ENCODE peak calls at places on chromosomes 4 and X, in seven cellular contexts. One of them, this sample, is unnamed.

GRCh38 chr4:108529102-108529501 is 91.3 kb upstream of the RPL34 start:
- DNase-seq in kidney: no peak
- DNase-seq in OCI-LY7: no peak
- DNase-seq in fibroblast of the aortic adventitia: no peak
- DNase-seq in GM12864: no peak
- DNase-seq in coronary artery: no peak
- DNase-seq in upper lobe of left lung: no peak
- DNase-seq in this sample: no peak

GRCh38 chr4:108484187-108484586 is 136.2 kb upstream of the RPL34 start:
- DNase-seq in kidney: no peak
- DNase-seq in OCI-LY7: no peak
- DNase-seq in GM12864: no peak
- DNase-seq in coronary artery: no peak
- DNase-seq in upper lobe of left lung: no peak
- DNase-seq in fibroblast of the aortic adventitia: no peak
- DNase-seq in this sample: no peak

GRCh38 chr4:91243132-91243531 is 1060.6 kb upstream of the GRID2 start:
- DNase-seq in fibroblast of the aortic adventitia: peak; percentile 5
- DNase-seq in coronary artery: no peak
- DNase-seq in upper lobe of left lung: no peak
- DNase-seq in GM12864: no peak
- DNase-seq in kidney: no peak
- DNase-seq in OCI-LY7: no peak
- DNase-seq in this sample: peak; percentile 57

GRCh38 chrX:134158821-134159512 is 78.0 kb upstream of the CCDC160 start:
- DNase-seq in GM12864: no peak
- DNase-seq in OCI-LY7: no peak
- DNase-seq in fibroblast of the aortic adventitia: no peak
- DNase-seq in coronary artery: no peak
- DNase-seq in upper lobe of left lung: no peak
- DNase-seq in kidney: no peak
- DNase-seq in this sample: no peak

GRCh38 chr4:7817877-7818675 is 121.6 kb downstream of the AFAP1 start:
- DNase-seq in coronary artery: no peak
- DNase-seq in upper lobe of left lung: no peak
- DNase-seq in fibroblast of the aortic adventitia: peak; percentile 63
- DNase-seq in OCI-LY7: no peak
- DNase-seq in GM12864: no peak
- DNase-seq in kidney: no peak
- DNase-seq in this sample: peak; percentile 85

GRCh38 chr4:185868983-185869938 is 57.3 kb upstream of the SORBS2 start:
- DNase-seq in kidney: no peak
- DNase-seq in OCI-LY7: no peak
- DNase-seq in fibroblast of the aortic adventitia: no peak
- DNase-seq in GM12864: no peak
- DNase-seq in coronary artery: no peak
- DNase-seq in upper lobe of left lung: no peak
- DNase-seq in this sample: no peak

GRCh38 chr4:53365121-53365485 is 758 bp downstream of the SCFD2 start:
- DNase-seq in kidney: no peak
- DNase-seq in fibroblast of the aortic adventitia: peak; percentile 23
- DNase-seq in OCI-LY7: peak; percentile 51
- DNase-seq in coronary artery: no peak
- DNase-seq in GM12864: no peak
- DNase-seq in upper lobe of left lung: no peak
- DNase-seq in this sample: peak; percentile 17

GRCh38 chrX:153353416-153353815 is 19.5 kb downstream of the ZNF275 start:
- DNase-seq in upper lobe of left lung: peak; percentile 50
- DNase-seq in OCI-LY7: peak; percentile 75
- DNase-seq in fibroblast of the aortic adventitia: no peak
- DNase-seq in coronary artery: peak; percentile 70
- DNase-seq in GM12864: no peak
- DNase-seq in kidney: no peak
- DNase-seq in this sample: no peak

GRCh38 chrX:103343105-103343504 is 13.1 kb downstream of the TCEAL7 start:
- DNase-seq in OCI-LY7: peak; percentile 33
- DNase-seq in kidney: no peak
- DNase-seq in fibroblast of the aortic adventitia: peak; percentile 71
- DNase-seq in coronary artery: no peak
- DNase-seq in GM12864: peak; percentile 3
- DNase-seq in upper lobe of left lung: no peak
- DNase-seq in this sample: peak; percentile 68

GRCh38 chr4:3868146-3868840 is 102.1 kb downstream of the ADRA2C start:
- DNase-seq in fibroblast of the aortic adventitia: peak; percentile 10
- DNase-seq in coronary artery: peak; percentile 29
- DNase-seq in kidney: no peak
- DNase-seq in OCI-LY7: no peak
- DNase-seq in upper lobe of left lung: no peak
- DNase-seq in GM12864: no peak
- DNase-seq in this sample: no peak

GRCh38 chrX:110259065-110259559 is 58.8 kb downstream of the AMMECR1 start:
- DNase-seq in OCI-LY7: no peak
- DNase-seq in kidney: no peak
- DNase-seq in upper lobe of left lung: no peak
- DNase-seq in fibroblast of the aortic adventitia: no peak
- DNase-seq in GM12864: no peak
- DNase-seq in coronary artery: no peak
- DNase-seq in this sample: no peak

GRCh38 chrX:152638443-152638904 is 779 bp downstream of the GABRQ start:
- DNase-seq in fibroblast of the aortic adventitia: no peak
- DNase-seq in upper lobe of left lung: no peak
- DNase-seq in coronary artery: no peak
- DNase-seq in OCI-LY7: no peak
- DNase-seq in kidney: no peak
- DNase-seq in GM12864: no peak
- DNase-seq in this sample: no peak

GRCh38 chr4:115325836-115326235 is 212.4 kb upstream of the NDST4 start:
- DNase-seq in kidney: no peak
- DNase-seq in OCI-LY7: no peak
- DNase-seq in upper lobe of left lung: no peak
- DNase-seq in GM12864: no peak
- DNase-seq in coronary artery: no peak
- DNase-seq in fibroblast of the aortic adventitia: no peak
- DNase-seq in this sample: no peak

GRCh38 chr4:41144812-41145211 is 69.5 kb downstream of the APBB2 start:
- DNase-seq in fibroblast of the aortic adventitia: no peak
- DNase-seq in OCI-LY7: no peak
- DNase-seq in upper lobe of left lung: no peak
- DNase-seq in GM12864: no peak
- DNase-seq in kidney: no peak
- DNase-seq in coronary artery: no peak
- DNase-seq in this sample: no peak

GRCh38 chr4:41142356-41142755 is 72.0 kb downstream of the APBB2 start:
- DNase-seq in GM12864: no peak
- DNase-seq in upper lobe of left lung: no peak
- DNase-seq in fibroblast of the aortic adventitia: peak; percentile 59
- DNase-seq in kidney: no peak
- DNase-seq in OCI-LY7: no peak
- DNase-seq in coronary artery: no peak
- DNase-seq in this sample: no peak

GRCh38 chr4:41143721-41144379 is 70.5 kb downstream of the APBB2 start:
- DNase-seq in OCI-LY7: no peak
- DNase-seq in GM12864: no peak
- DNase-seq in fibroblast of the aortic adventitia: peak; percentile 53
- DNase-seq in kidney: no peak
- DNase-seq in coronary artery: no peak
- DNase-seq in upper lobe of left lung: no peak
- DNase-seq in this sample: peak; percentile 42

GRCh38 chr4:41141910-41142309 is 72.4 kb downstream of the APBB2 start:
- DNase-seq in fibroblast of the aortic adventitia: peak; percentile 98
- DNase-seq in kidney: no peak
- DNase-seq in GM12864: no peak
- DNase-seq in coronary artery: no peak
- DNase-seq in upper lobe of left lung: no peak
- DNase-seq in OCI-LY7: no peak
- DNase-seq in this sample: peak; percentile 89

GRCh38 chr4:41142946-41143720 is 71.2 kb downstream of the APBB2 start:
- DNase-seq in fibroblast of the aortic adventitia: peak; percentile 97
- DNase-seq in coronary artery: peak; percentile 84
- DNase-seq in GM12864: no peak
- DNase-seq in OCI-LY7: no peak
- DNase-seq in upper lobe of left lung: no peak
- DNase-seq in kidney: no peak
- DNase-seq in this sample: peak; percentile 96
- H3K4me3 ChIP-seq in fibroblast of the aortic adventitia: peak overlapping the region; percentile 20
- H3K4me3 ChIP-seq in coronary artery: peak overlapping the region; percentile 39
- H3K4me3 ChIP-seq in GM12864: no peak overlapping the region
- H3K4me3 ChIP-seq in OCI-LY7: no peak overlapping the region
- H3K4me3 ChIP-seq in upper lobe of left lung: no peak overlapping the region
- H3K4me3 ChIP-seq in kidney: no peak overlapping the region
- H3K4me3 ChIP-seq in this sample: peak overlapping the region; percentile 29

GRCh38 chrX:1657367-1658082 is 42.7 kb downstream of the ASMT start:
- DNase-seq in upper lobe of left lung: peak; percentile 70
- DNase-seq in GM12864: peak; percentile 49
- DNase-seq in coronary artery: no peak
- DNase-seq in kidney: no peak
- DNase-seq in fibroblast of the aortic adventitia: peak; percentile 16
- DNase-seq in OCI-LY7: peak; percentile 66
- DNase-seq in this sample: peak; percentile 76
- TF ChIP-seq CTCF in upper lobe of left lung: no peak
- TF ChIP-seq CTCF in GM12864: no peak
- TF ChIP-seq CTCF in coronary artery: no peak
- TF ChIP-seq CTCF in kidney: no peak
- TF ChIP-seq CTCF in fibroblast of the aortic adventitia: no peak
- TF ChIP-seq CTCF in OCI-LY7: peak; percentile 33
- TF ChIP-seq CTCF in this sample: peak; percentile 2

GRCh38 chrX:101659601-101660063 is at the start of gene ARMCX2:
- DNase-seq in GM12864: no peak
- DNase-seq in upper lobe of left lung: peak; percentile 40
- DNase-seq in fibroblast of the aortic adventitia: peak; percentile 74
- DNase-seq in kidney: peak; percentile 84
- DNase-seq in coronary artery: no peak
- DNase-seq in OCI-LY7: no peak
- DNase-seq in this sample: peak; percentile 73
- H3K4me3 ChIP-seq in GM12864: peak within 1 kb of the TSS; percentile 67
- H3K4me3 ChIP-seq in upper lobe of left lung: peak within 1 kb of the TSS; percentile 71
- H3K4me3 ChIP-seq in fibroblast of the aortic adventitia: peak within 1 kb of the TSS; percentile 75
- H3K4me3 ChIP-seq in kidney: peak within 1 kb of the TSS; percentile 80
- H3K4me3 ChIP-seq in coronary artery: peak within 1 kb of the TSS; percentile 80
- H3K4me3 ChIP-seq in OCI-LY7: no peak within 1 kb of the TSS
- H3K4me3 ChIP-seq in this sample: peak within 1 kb of the TSS; percentile 72

GRCh38 chr4:111778543-111778942 is 366.7 kb upstream of the FAM241A start:
- DNase-seq in fibroblast of the aortic adventitia: peak; percentile 4
- DNase-seq in kidney: no peak
- DNase-seq in GM12864: no peak
- DNase-seq in OCI-LY7: no peak
- DNase-seq in upper lobe of left lung: no peak
- DNase-seq in coronary artery: no peak
- DNase-seq in this sample: no peak
- TF ChIP-seq CTCF in fibroblast of the aortic adventitia: no peak
- TF ChIP-seq CTCF in kidney: no peak
- TF ChIP-seq CTCF in GM12864: no peak
- TF ChIP-seq CTCF in OCI-LY7: no peak
- TF ChIP-seq CTCF in upper lobe of left lung: no peak
- TF ChIP-seq CTCF in coronary artery: no peak
- TF ChIP-seq CTCF in this sample: no peak

GRCh38 chrX:14496674-14497073 is 32.7 kb upstream of the GLRA2 start:
- DNase-seq in kidney: no peak
- DNase-seq in OCI-LY7: no peak
- DNase-seq in coronary artery: no peak
- DNase-seq in upper lobe of left lung: no peak
- DNase-seq in fibroblast of the aortic adventitia: no peak
- DNase-seq in GM12864: no peak
- DNase-seq in this sample: no peak
- H3K4me3 ChIP-seq in kidney: no peak overlapping the region
- H3K4me3 ChIP-seq in OCI-LY7: no peak overlapping the region
- H3K4me3 ChIP-seq in coronary artery: peak overlapping the region; percentile 64
- H3K4me3 ChIP-seq in upper lobe of left lung: peak overlapping the region; percentile 34
- H3K4me3 ChIP-seq in fibroblast of the aortic adventitia: no peak overlapping the region
- H3K4me3 ChIP-seq in GM12864: no peak overlapping the region
- H3K4me3 ChIP-seq in this sample: no peak overlapping the region

GRCh38 chr4:71941001-71941400 is 90.8 kb upstream of the NPFFR2 start:
- DNase-seq in upper lobe of left lung: no peak
- DNase-seq in GM12864: no peak
- DNase-seq in kidney: no peak
- DNase-seq in OCI-LY7: peak; percentile 13
- DNase-seq in coronary artery: no peak
- DNase-seq in fibroblast of the aortic adventitia: peak; percentile 9
- DNase-seq in this sample: peak; percentile 24

GRCh38 chr4:71932941-71933340 is 98.9 kb upstream of the NPFFR2 start:
- DNase-seq in coronary artery: no peak
- DNase-seq in kidney: no peak
- DNase-seq in fibroblast of the aortic adventitia: peak; percentile 6
- DNase-seq in upper lobe of left lung: no peak
- DNase-seq in GM12864: no peak
- DNase-seq in OCI-LY7: no peak
- DNase-seq in this sample: peak; percentile 3

GRCh38 chr4:71938776-71939175 is 93.0 kb upstream of the NPFFR2 start:
- DNase-seq in upper lobe of left lung: no peak
- DNase-seq in coronary artery: no peak
- DNase-seq in OCI-LY7: no peak
- DNase-seq in GM12864: no peak
- DNase-seq in kidney: no peak
- DNase-seq in fibroblast of the aortic adventitia: peak; percentile 8
- DNase-seq in this sample: peak; percentile 14
- TF ChIP-seq CTCF in upper lobe of left lung: no peak
- TF ChIP-seq CTCF in coronary artery: no peak
- TF ChIP-seq CTCF in OCI-LY7: no peak
- TF ChIP-seq CTCF in GM12864: no peak
- TF ChIP-seq CTCF in kidney: no peak
- TF ChIP-seq CTCF in fibroblast of the aortic adventitia: no peak
- TF ChIP-seq CTCF in this sample: no peak

DNA sequence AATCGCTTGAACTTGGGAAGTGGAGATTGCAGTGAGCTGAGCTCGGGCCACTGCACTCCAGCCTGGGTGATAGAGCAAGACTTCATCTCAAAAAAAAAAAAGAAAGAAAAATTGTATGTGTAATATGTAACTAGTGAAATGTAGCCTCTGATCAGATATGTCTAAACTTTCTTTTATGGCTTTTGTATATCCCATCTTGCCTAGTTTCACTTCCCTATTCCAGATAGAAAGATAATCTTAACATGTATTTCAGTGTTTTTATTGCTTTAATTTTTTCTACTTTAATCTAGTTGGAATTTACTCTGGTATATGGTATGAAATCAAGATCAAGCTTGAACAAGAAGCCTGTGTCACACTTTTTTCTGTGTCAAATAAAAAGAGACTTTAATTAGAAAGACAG is 1.9 kb upstream of the ZNF41 start:
- DNase-seq in fibroblast of the aortic adventitia: no peak
- DNase-seq in OCI-LY7: peak; percentile 35
- DNase-seq in GM12864: no peak
- DNase-seq in coronary artery: no peak
- DNase-seq in kidney: no peak
- DNase-seq in upper lobe of left lung: no peak
- DNase-seq in this sample: no peak
- H3K4me3 ChIP-seq in fibroblast of the aortic adventitia: peak overlapping the region; percentile 11
- H3K4me3 ChIP-seq in OCI-LY7: peak overlapping the region; percentile 91
- H3K4me3 ChIP-seq in GM12864: no peak overlapping the region
- H3K4me3 ChIP-seq in coronary artery: no peak overlapping the region
- H3K4me3 ChIP-seq in kidney: no peak overlapping the region
- H3K4me3 ChIP-seq in upper lobe of left lung: no peak overlapping the region
- H3K4me3 ChIP-seq in this sample: peak overlapping the region; percentile 62

This sample was measured in fibroblast of pulmonary artery.